ENCODE peak calls at places on chromosomes 7 and 10, in five cellular contexts. X is sigmoid colon, L is fibroblast of pulmonary artery, V is endodermal cell, D is cardiac muscle cell. Z is an unnamed sample.

GRCh38 chr10:75260990-75261389 is 25.2 kb upstream of the COMTD1 start:
- DNase-seq in D (no peak), L (no peak), X (no peak), V (no peak), Z (no peak)

GRCh38 chr10:74771054-74771453 is 55.3 kb upstream of the KAT6B start:
- DNase-seq in V (no peak), L (no peak), X (no peak), D (no peak), Z (no peak)

GRCh38 chr7:102273749-102274712 is 12.6 kb upstream of the SH2B2 start:
- DNase-seq in V (no peak), X (no peak), D (peak), L (peak), Z (no peak)

GRCh38 chr10:66350622-66351399 is 575.0 kb upstream of the LRRTM3 start:
- DNase-seq in X (no peak), L (no peak), V (no peak), D (no peak), Z (no peak)

GRCh38 chr7:78955329-78955728 is 498.1 kb downstream of the MAGI2 start:
- DNase-seq in X (no peak), L (no peak), D (no peak), V (no peak), Z (no peak)

GRCh38 chr7:3028071-3028766 is 15.4 kb downstream of the CARD11 start:
- DNase-seq in D (peak), L (peak), V (peak), X (no peak), Z (peak)

GRCh38 chr10:71262027-71262426 is 49.7 kb downstream of the UNC5B start:
- DNase-seq in D (no peak), L (no peak), X (no peak), V (no peak), Z (no peak)

GRCh38 chr7:28383949-28384348 is 28.4 kb upstream of the CREB5 start:
- DNase-seq in D (no peak), X (no peak), V (no peak), L (no peak), Z (no peak)

GRCh38 chr10:52488606-52489485 is 174.8 kb downstream of the DKK1 start:
- DNase-seq in D (peak), X (no peak), L (peak), V (no peak), Z (peak)

GRCh38 chr7:14207154-14207553 is 217.7 kb upstream of the ETV1 start:
- DNase-seq in L (peak), V (no peak), X (no peak), D (peak), Z (no peak)

GRCh38 chr10:130411496-130412070 is 275.4 kb downstream of the GLRX3 start:
- DNase-seq in X (peak), L (no peak), D (no peak), V (peak), Z (no peak)

GRCh38 chr7:121741896-121742295 is 131.1 kb upstream of the PTPRZ1 start:
- DNase-seq in X (no peak), L (peak), V (no peak), D (peak), Z (no peak)

GRCh38 chr10:126204320-126204719 is 184.0 kb downstream of the ADAM12 start:
- DNase-seq in X (no peak), D (no peak), L (no peak), V (no peak), Z (no peak)

GRCh38 chr7:1753563-1753867 is 83.4 kb downstream of the ELFN1 start:
- DNase-seq in X (no peak), L (no peak), D (no peak), V (no peak), Z (no peak)

GRCh38 chr7:35971133-35971995 is 170.5 kb downstream of the SEPTIN7 start:
- DNase-seq in X (no peak), D (peak), V (no peak), L (no peak), Z (no peak)

GRCh38 chr7:8549043-8549442 is 115.6 kb downstream of the NXPH1 start:
- DNase-seq in D (no peak), L (no peak), V (no peak), X (no peak), Z (no peak)

GRCh38 chr10:43846187-43846680 is 197.6 kb upstream of the ZNF32 start:
- DNase-seq in L (peak), X (no peak), V (peak), D (peak), Z (peak)

GRCh38 chr7:39587393-39587792 is 21.2 kb downstream of the YAE1 start:
- DNase-seq in D (no peak), L (peak), V (no peak), X (no peak), Z (peak)

GRCh38 chr10:108358912-108359311 is 1194.4 kb upstream of the SORCS1 start:
- DNase-seq in L (peak), X (no peak), D (peak), V (no peak), Z (peak)

GRCh38 chr7:50926049-50926448 is 143.4 kb upstream of the GRB10 start:
- DNase-seq in V (no peak), D (no peak), L (no peak), X (no peak), Z (no peak)

GRCh38 chr10:48496831-48497792 is 107.8 kb downstream of the ARHGAP22 start:
- DNase-seq in V (no peak), L (peak), D (peak), X (no peak), Z (peak)

GRCh38 chr10:49141541-49142332 is 7.9 kb upstream of the FAM170B start:
- DNase-seq in X (no peak), D (no peak), L (no peak), V (no peak), Z (no peak)

GRCh38 chr7:53697913-53698312 is 662.5 kb downstream of the POM121L12 start:
- DNase-seq in D (no peak), L (no peak), X (no peak), V (no peak), Z (no peak)

GRCh38 chr7:74452748-74453320 is 872 bp upstream of the GTF2IRD1 start:
- DNase-seq in V (peak), L (no peak), D (peak), X (peak), Z (peak)

GRCh38 chr7:539731-540411 is 20.2 kb upstream of the PDGFA start:
- DNase-seq in X (no peak), L (peak), V (peak), D (peak), Z (no peak)

GRCh38 chr10:71274901-71275796 is 43.9 kb upstream of the SLC29A3 start:
- DNase-seq in V (no peak), X (no peak), D (no peak), L (no peak), Z (no peak)

DNA sequence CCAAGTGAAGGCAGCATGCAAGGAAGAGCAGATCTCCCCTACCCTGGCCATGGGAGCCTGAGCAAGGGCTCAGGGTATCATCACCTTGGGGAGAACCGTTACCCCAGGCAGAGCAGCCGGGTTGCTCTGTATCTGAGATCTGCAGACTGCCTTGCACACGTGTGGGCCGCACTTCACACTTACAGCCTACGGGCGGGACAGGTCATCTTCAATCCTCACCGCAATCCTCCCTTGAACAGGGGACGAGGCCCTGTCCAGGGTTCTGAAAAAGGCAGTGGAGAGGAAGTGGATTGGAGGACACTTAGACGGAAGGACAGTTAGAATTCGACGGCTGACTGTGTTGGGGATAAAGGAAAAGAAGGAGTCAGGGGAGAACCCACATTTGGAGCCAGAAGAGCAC is 51.4 kb downstream of the NPS start:
- DNase-seq in V (peak), L (no peak), D (no peak), X (no peak), Z (no peak)
- TF ChIP-seq CTCF in V (no peak), L (no peak), D (no peak), X (no peak), Z (no peak)

DNA sequence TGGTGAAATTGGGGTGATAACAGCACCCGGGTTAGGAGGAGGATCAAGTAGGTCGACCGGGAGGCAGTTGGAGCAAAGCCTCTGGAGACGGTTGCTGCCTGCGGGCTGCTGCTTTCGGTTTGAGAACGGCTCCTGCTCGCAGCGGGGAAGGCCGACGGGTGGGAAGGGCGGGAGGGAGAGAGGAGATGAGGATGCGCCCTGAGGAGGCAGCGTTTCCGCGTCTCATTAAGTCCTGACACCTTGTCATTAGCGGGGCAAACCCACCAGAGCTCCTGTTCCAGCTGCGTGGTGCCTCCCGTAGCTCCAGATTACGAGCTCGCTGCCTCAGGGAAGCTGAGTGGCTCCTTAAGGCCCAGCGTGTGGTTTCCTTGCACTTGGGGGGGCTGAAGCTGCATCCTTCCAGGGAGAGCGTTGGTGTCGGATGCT is 52.0 kb upstream of the CFAP46 start:
- DNase-seq in D (peak), L (peak), V (no peak), X (no peak), Z (peak)
- H3K4me3 ChIP-seq in D (no peak), L (peak), V (no peak), X (peak), Z (peak)

DNA sequence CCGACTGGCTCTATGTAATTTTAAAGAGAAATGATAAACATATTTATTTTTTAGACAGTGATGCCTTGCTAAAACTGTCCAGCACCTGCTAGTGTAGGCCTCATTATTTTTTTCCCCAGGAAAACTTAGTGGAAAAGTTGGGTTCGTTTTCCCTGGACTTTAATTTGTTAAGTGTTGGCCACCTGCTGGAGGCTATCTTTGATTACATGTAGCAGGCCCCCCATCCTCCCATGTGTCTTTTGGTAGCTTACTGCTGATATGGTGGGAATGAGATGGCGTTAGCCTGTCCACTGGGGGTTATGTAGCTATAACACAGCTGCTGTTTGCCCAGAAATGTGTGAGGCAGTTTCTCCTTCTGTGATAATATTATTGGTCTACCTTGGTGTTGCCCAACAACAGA is 265.0 kb downstream of the SORCS3 start:
- DNase-seq in V (no peak), L (no peak), X (no peak), D (no peak), Z (no peak)
- TF ChIP-seq CTCF in V (peak), L (no peak), X (no peak), D (no peak), Z (no peak)

GRCh38 chr10:17199351-17199804 is 2.1 kb downstream of the TRDMT1 start:
- DNase-seq in D (peak), V (no peak), L (peak), X (no peak), Z (peak)
- H3K4me3 ChIP-seq in D (peak), V (peak), L (peak), X (no peak), Z (peak)

GRCh38 chr10:77837925-77838595 is 88.5 kb downstream of the DLG5 start:
- DNase-seq in L (no peak), V (peak), X (no peak), D (no peak), Z (no peak)

GRCh38 chr10:77835669-77836086 is 90.9 kb downstream of the DLG5 start:
- DNase-seq in L (peak), D (peak), V (no peak), X (no peak), Z (no peak)

GRCh38 chr10:77834943-77835668 is 91.4 kb downstream of the DLG5 start:
- DNase-seq in V (no peak), L (no peak), X (no peak), D (no peak), Z (no peak)

GRCh38 chr10:77836299-77836820 is 90.2 kb downstream of the DLG5 start:
- DNase-seq in X (no peak), D (peak), L (peak), V (no peak), Z (peak)

GRCh38 chr10:77837248-77837924 is 89.2 kb downstream of the DLG5 start:
- DNase-seq in L (peak), V (peak), X (peak), D (no peak), Z (peak)
- TF ChIP-seq CTCF in L (no peak), V (peak), X (no peak), D (no peak), Z (peak)

DNA sequence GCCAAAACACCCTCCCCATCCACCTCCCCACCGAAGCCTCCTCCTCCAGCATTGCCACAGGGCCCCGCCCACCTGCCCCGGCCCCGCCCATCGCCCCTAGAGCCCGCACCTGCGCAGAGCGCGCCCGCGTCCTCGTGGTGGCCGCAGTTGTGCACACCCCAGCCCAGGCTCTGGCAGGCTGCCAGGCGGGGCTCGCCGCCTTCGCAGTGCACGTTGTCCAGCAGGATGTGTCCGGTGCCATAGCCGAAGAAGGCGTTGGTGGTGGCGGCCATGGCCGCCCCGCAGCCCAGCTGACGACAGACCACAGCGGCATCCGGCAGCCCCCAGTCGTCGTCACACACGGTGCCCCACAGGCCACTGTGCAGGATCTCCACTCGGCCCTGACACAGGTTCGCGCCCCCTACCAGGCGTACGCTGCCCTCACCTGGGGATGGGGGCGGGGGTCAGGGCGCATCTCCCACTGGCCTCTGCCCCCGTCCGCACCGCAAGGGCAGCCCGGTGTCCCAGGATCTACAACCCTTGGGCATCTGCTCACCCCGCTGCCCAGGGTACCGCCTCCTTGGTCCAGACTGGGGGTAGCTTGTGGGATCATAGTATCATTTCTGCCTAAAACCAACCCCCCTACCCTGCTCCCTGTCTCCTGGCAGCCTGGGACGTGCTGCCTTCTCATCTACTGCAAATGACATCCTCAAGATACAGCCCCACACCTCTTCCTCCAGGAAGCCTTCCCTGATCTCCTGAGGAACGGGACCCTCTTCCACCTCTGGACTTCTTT is 11.9 kb downstream of the SSC4D start:
- DNase-seq in L (peak), V (peak), X (peak), D (peak), Z (peak)
- H3K4me3 ChIP-seq in L (peak), V (no peak), X (peak), D (no peak), Z (peak)

GRCh38 chr10:119640875-119641526 is 10.2 kb upstream of the BAG3 start:
- DNase-seq in D (no peak), V (no peak), X (no peak), L (no peak), Z (no peak)

GRCh38 chr10:119642556-119643111 is 8.5 kb upstream of the BAG3 start:
- DNase-seq in D (no peak), V (no peak), X (no peak), L (no peak), Z (no peak)

GRCh38 chr10:119644215-119644826 is 6.9 kb upstream of the BAG3 start:
- DNase-seq in X (no peak), V (peak), L (no peak), D (no peak), Z (no peak)

GRCh38 chr10:119644994-119645393 is 6.2 kb upstream of the BAG3 start:
- DNase-seq in X (no peak), D (no peak), V (no peak), L (no peak), Z (no peak)

DNA sequence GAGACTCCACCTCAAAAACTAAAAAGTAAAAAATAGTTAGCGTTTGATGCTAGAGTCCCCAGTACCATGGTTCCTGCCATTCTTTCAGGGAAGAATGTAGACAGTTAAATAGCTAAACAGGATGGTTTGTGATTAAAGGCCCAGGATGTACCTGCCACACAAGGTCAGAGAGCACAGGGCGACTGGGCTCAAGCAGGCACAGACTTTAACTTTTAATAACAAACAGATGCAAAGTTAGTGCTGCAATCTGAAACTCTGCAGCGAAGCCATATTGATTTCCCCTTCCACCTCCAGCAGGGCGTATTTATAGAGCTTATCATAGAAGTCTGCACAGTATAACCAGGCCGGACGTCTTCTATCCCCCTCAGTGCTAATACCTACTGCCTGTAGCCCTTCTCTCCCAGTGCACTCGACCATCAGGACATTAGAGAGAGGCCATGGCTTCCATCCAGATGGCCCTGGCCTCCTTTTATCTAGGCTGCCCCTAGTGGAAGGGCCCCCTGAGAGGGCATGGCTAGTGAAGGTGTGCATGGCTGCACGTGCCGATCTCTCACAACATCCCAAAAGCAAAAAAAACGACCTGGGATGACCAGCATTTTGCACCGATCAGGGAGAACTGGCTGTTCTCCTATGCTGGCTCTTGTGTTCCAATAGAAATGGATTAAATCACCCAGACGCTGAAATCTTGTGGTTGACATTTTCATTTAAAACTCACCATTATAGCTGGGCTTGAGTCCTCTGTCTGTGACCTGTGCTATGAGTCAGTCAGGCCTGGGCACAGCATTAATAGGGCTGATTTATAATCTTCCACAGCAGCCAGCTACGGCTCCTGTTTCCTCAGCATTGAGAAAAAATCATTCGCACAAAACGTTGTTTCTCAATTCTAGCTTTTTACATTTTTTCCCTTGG is 7.6 kb upstream of the BAG3 start:
- DNase-seq in L (no peak), V (no peak), D (no peak), X (no peak), Z (peak)
- TF ChIP-seq CTCF in L (no peak), V (peak), D (no peak), X (no peak), Z (no peak)

DNA sequence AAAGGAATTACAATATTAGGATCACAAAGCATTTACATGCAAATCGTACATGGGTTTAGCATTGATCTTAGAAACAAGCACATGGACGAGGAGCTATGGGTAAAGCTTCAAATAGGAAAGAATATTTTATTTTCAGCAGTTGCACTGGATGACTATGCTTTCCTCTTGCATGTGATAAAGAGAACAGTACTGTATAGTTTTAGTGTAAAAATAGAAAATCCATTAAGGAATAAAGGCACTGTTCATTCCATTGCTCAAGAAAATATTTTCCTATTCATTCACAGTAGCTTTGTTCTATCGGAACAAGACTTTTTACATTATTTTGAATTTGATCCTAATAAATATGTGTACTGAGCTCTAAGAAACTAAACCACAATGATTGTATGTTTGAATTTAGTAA is 334.5 kb downstream of the ARL4A start:
- DNase-seq in D (no peak), X (no peak), V (no peak), L (no peak), Z (no peak)
- H3K4me3 ChIP-seq in D (no peak), X (no peak), V (peak), L (no peak), Z (no peak)